ENCODE peak calls at places on chromosomes 12 and 14, in ten cellular contexts. One of them, this sample, is unnamed.

GRCh38 chr12:5305425-5305824 is 126.5 kb upstream of the NTF3 start:
- DNase-seq in effector memory CD4-positive, alpha-beta T cell: no peak
- DNase-seq in DMS53: no peak
- DNase-seq in ELR: no peak
- DNase-seq in left cardiac atrium: no peak
- DNase-seq in fibroblast of lung: no peak
- DNase-seq in left ventricle myocardium inferior: no peak
- DNase-seq in Peyer's patch: peak
- DNase-seq in pons: no peak
- DNase-seq in GM12891: no peak
- DNase-seq in this sample: no peak

GRCh38 chr12:2450553-2450952 is 344.2 kb upstream of the FKBP4 start:
- DNase-seq in DMS53: no peak
- DNase-seq in fibroblast of lung: no peak
- DNase-seq in left cardiac atrium: no peak
- DNase-seq in GM12891: no peak
- DNase-seq in effector memory CD4-positive, alpha-beta T cell: no peak
- DNase-seq in ELR: no peak
- DNase-seq in left ventricle myocardium inferior: no peak
- DNase-seq in pons: no peak
- DNase-seq in Peyer's patch: no peak
- DNase-seq in this sample: no peak

GRCh38 chr12:3405821-3406220 is 85.2 kb upstream of the PRMT8 start:
- DNase-seq in Peyer's patch: no peak
- DNase-seq in effector memory CD4-positive, alpha-beta T cell: no peak
- DNase-seq in fibroblast of lung: no peak
- DNase-seq in ELR: no peak
- DNase-seq in GM12891: no peak
- DNase-seq in left cardiac atrium: no peak
- DNase-seq in left ventricle myocardium inferior: no peak
- DNase-seq in DMS53: peak
- DNase-seq in pons: no peak
- DNase-seq in this sample: no peak

GRCh38 chr12:52608161-52608560 is 6.9 kb upstream of the KRT72 start:
- DNase-seq in GM12891: no peak
- DNase-seq in left ventricle myocardium inferior: no peak
- DNase-seq in fibroblast of lung: no peak
- DNase-seq in effector memory CD4-positive, alpha-beta T cell: no peak
- DNase-seq in left cardiac atrium: no peak
- DNase-seq in Peyer's patch: no peak
- DNase-seq in pons: no peak
- DNase-seq in DMS53: no peak
- DNase-seq in ELR: no peak
- DNase-seq in this sample: no peak

GRCh38 chr14:63203618-63204406 is 431 bp upstream of the RHOJ start:
- DNase-seq in GM12891: no peak
- DNase-seq in DMS53: peak
- DNase-seq in Peyer's patch: peak
- DNase-seq in fibroblast of lung: peak
- DNase-seq in ELR: peak
- DNase-seq in effector memory CD4-positive, alpha-beta T cell: no peak
- DNase-seq in pons: peak
- DNase-seq in left ventricle myocardium inferior: peak
- DNase-seq in left cardiac atrium: peak
- DNase-seq in this sample: peak

GRCh38 chr12:27176765-27177164 is 67.3 kb upstream of the STK38L start:
- DNase-seq in ELR: peak
- DNase-seq in GM12891: no peak
- DNase-seq in Peyer's patch: no peak
- DNase-seq in DMS53: peak
- DNase-seq in left cardiac atrium: no peak
- DNase-seq in left ventricle myocardium inferior: no peak
- DNase-seq in pons: no peak
- DNase-seq in effector memory CD4-positive, alpha-beta T cell: no peak
- DNase-seq in fibroblast of lung: peak
- DNase-seq in this sample: no peak

GRCh38 chr12:111457577-111457976 is 51.9 kb downstream of the SH2B3 start:
- DNase-seq in Peyer's patch: no peak
- DNase-seq in GM12891: no peak
- DNase-seq in left cardiac atrium: no peak
- DNase-seq in left ventricle myocardium inferior: no peak
- DNase-seq in pons: no peak
- DNase-seq in ELR: no peak
- DNase-seq in effector memory CD4-positive, alpha-beta T cell: no peak
- DNase-seq in DMS53: no peak
- DNase-seq in fibroblast of lung: no peak
- DNase-seq in this sample: no peak

GRCh38 chr14:28949503-28949902 is 182.9 kb downstream of the FOXG1 start:
- DNase-seq in ELR: no peak
- DNase-seq in fibroblast of lung: no peak
- DNase-seq in left ventricle myocardium inferior: no peak
- DNase-seq in pons: no peak
- DNase-seq in left cardiac atrium: no peak
- DNase-seq in DMS53: no peak
- DNase-seq in GM12891: no peak
- DNase-seq in Peyer's patch: no peak
- DNase-seq in effector memory CD4-positive, alpha-beta T cell: no peak
- DNase-seq in this sample: no peak

GRCh38 chr14:92380131-92380530 is 57.2 kb downstream of the SLC24A4 start:
- DNase-seq in GM12891: no peak
- DNase-seq in fibroblast of lung: no peak
- DNase-seq in ELR: no peak
- DNase-seq in Peyer's patch: no peak
- DNase-seq in left ventricle myocardium inferior: no peak
- DNase-seq in left cardiac atrium: no peak
- DNase-seq in pons: no peak
- DNase-seq in DMS53: no peak
- DNase-seq in effector memory CD4-positive, alpha-beta T cell: no peak
- DNase-seq in this sample: no peak

GRCh38 chr14:69882086-69882864 is 3.1 kb downstream of the SMOC1 start:
- DNase-seq in Peyer's patch: no peak
- DNase-seq in effector memory CD4-positive, alpha-beta T cell: no peak
- DNase-seq in left cardiac atrium: no peak
- DNase-seq in GM12891: no peak
- DNase-seq in ELR: no peak
- DNase-seq in fibroblast of lung: no peak
- DNase-seq in left ventricle myocardium inferior: no peak
- DNase-seq in pons: no peak
- DNase-seq in DMS53: no peak
- DNase-seq in this sample: no peak

GRCh38 chr12:12954361-12954760 is 2.4 kb upstream of the GPRC5D start:
- DNase-seq in ELR: no peak
- DNase-seq in Peyer's patch: no peak
- DNase-seq in left cardiac atrium: no peak
- DNase-seq in DMS53: no peak
- DNase-seq in left ventricle myocardium inferior: no peak
- DNase-seq in pons: no peak
- DNase-seq in GM12891: no peak
- DNase-seq in effector memory CD4-positive, alpha-beta T cell: no peak
- DNase-seq in fibroblast of lung: peak
- DNase-seq in this sample: no peak

GRCh38 chr14:79356040-79356439 is 855.3 kb downstream of the DIO2 start:
- DNase-seq in ELR: no peak
- DNase-seq in left cardiac atrium: no peak
- DNase-seq in effector memory CD4-positive, alpha-beta T cell: no peak
- DNase-seq in DMS53: peak
- DNase-seq in pons: no peak
- DNase-seq in fibroblast of lung: peak
- DNase-seq in Peyer's patch: no peak
- DNase-seq in GM12891: no peak
- DNase-seq in left ventricle myocardium inferior: no peak
- DNase-seq in this sample: no peak

GRCh38 chr14:103391048-103391447 is 5.8 kb downstream of the MARK3 start:
- DNase-seq in ELR: peak
- DNase-seq in effector memory CD4-positive, alpha-beta T cell: no peak
- DNase-seq in pons: peak
- DNase-seq in Peyer's patch: peak
- DNase-seq in left cardiac atrium: no peak
- DNase-seq in GM12891: no peak
- DNase-seq in left ventricle myocardium inferior: no peak
- DNase-seq in fibroblast of lung: peak
- DNase-seq in DMS53: peak
- DNase-seq in this sample: peak

GRCh38 chr12:119448737-119449136 is 114.2 kb downstream of the CCDC60 start:
- DNase-seq in fibroblast of lung: peak
- DNase-seq in Peyer's patch: no peak
- DNase-seq in left cardiac atrium: no peak
- DNase-seq in effector memory CD4-positive, alpha-beta T cell: no peak
- DNase-seq in GM12891: no peak
- DNase-seq in pons: no peak
- DNase-seq in left ventricle myocardium inferior: no peak
- DNase-seq in ELR: no peak
- DNase-seq in DMS53: peak
- DNase-seq in this sample: peak

GRCh38 chr12:109927622-109928021 is 27.5 kb downstream of the TCHP start:
- DNase-seq in Peyer's patch: peak
- DNase-seq in ELR: peak
- DNase-seq in DMS53: peak
- DNase-seq in left ventricle myocardium inferior: no peak
- DNase-seq in pons: no peak
- DNase-seq in GM12891: peak
- DNase-seq in effector memory CD4-positive, alpha-beta T cell: no peak
- DNase-seq in left cardiac atrium: no peak
- DNase-seq in fibroblast of lung: peak
- DNase-seq in this sample: no peak

GRCh38 chr14:38357557-38357956 is 101.7 kb upstream of the CLEC14A start:
- DNase-seq in DMS53: no peak
- DNase-seq in left cardiac atrium: no peak
- DNase-seq in GM12891: no peak
- DNase-seq in left ventricle myocardium inferior: no peak
- DNase-seq in fibroblast of lung: peak
- DNase-seq in Peyer's patch: no peak
- DNase-seq in ELR: peak
- DNase-seq in effector memory CD4-positive, alpha-beta T cell: no peak
- DNase-seq in pons: peak
- DNase-seq in this sample: no peak

GRCh38 chr12:124767075-124767821 is 96.4 kb downstream of the SCARB1 start:
- DNase-seq in pons: peak
- DNase-seq in left ventricle myocardium inferior: peak
- DNase-seq in left cardiac atrium: peak
- DNase-seq in ELR: peak
- DNase-seq in effector memory CD4-positive, alpha-beta T cell: peak
- DNase-seq in fibroblast of lung: peak
- DNase-seq in DMS53: peak
- DNase-seq in GM12891: peak
- DNase-seq in Peyer's patch: peak
- DNase-seq in this sample: peak

GRCh38 chr14:94005324-94005723 is 8.2 kb downstream of the CCDC197 start:
- DNase-seq in left ventricle myocardium inferior: no peak
- DNase-seq in fibroblast of lung: no peak
- DNase-seq in pons: no peak
- DNase-seq in ELR: peak
- DNase-seq in Peyer's patch: no peak
- DNase-seq in left cardiac atrium: no peak
- DNase-seq in DMS53: peak
- DNase-seq in effector memory CD4-positive, alpha-beta T cell: no peak
- DNase-seq in GM12891: no peak
- DNase-seq in this sample: no peak

GRCh38 chr12:41061189-41061588 is 126.9 kb upstream of the PDZRN4 start:
- DNase-seq in Peyer's patch: no peak
- DNase-seq in pons: peak
- DNase-seq in left cardiac atrium: no peak
- DNase-seq in GM12891: no peak
- DNase-seq in fibroblast of lung: no peak
- DNase-seq in ELR: no peak
- DNase-seq in DMS53: peak
- DNase-seq in left ventricle myocardium inferior: no peak
- DNase-seq in effector memory CD4-positive, alpha-beta T cell: no peak
- DNase-seq in this sample: no peak

GRCh38 chr14:56334458-56334857 is 216.2 kb downstream of the PELI2 start:
- DNase-seq in fibroblast of lung: peak
- DNase-seq in pons: no peak
- DNase-seq in left cardiac atrium: no peak
- DNase-seq in Peyer's patch: no peak
- DNase-seq in effector memory CD4-positive, alpha-beta T cell: no peak
- DNase-seq in ELR: peak
- DNase-seq in left ventricle myocardium inferior: no peak
- DNase-seq in GM12891: no peak
- DNase-seq in DMS53: peak
- DNase-seq in this sample: no peak

GRCh38 chr12:119631930-119632678 is 35.8 kb upstream of the PRKAB1 start:
- DNase-seq in Peyer's patch: no peak
- DNase-seq in left ventricle myocardium inferior: no peak
- DNase-seq in ELR: peak
- DNase-seq in DMS53: no peak
- DNase-seq in fibroblast of lung: peak
- DNase-seq in left cardiac atrium: no peak
- DNase-seq in pons: no peak
- DNase-seq in effector memory CD4-positive, alpha-beta T cell: no peak
- DNase-seq in GM12891: no peak
- DNase-seq in this sample: no peak

GRCh38 chr14:36514278-36515104 is 5.5 kb downstream of the NKX2-1 start:
- DNase-seq in left ventricle myocardium inferior: no peak
- DNase-seq in fibroblast of lung: peak
- DNase-seq in left cardiac atrium: no peak
- DNase-seq in ELR: no peak
- DNase-seq in pons: no peak
- DNase-seq in DMS53: peak
- DNase-seq in Peyer's patch: no peak
- DNase-seq in effector memory CD4-positive, alpha-beta T cell: no peak
- DNase-seq in GM12891: no peak
- DNase-seq in this sample: peak

GRCh38 chr14:71852201-71852600 is 80.0 kb upstream of the RGS6 start:
- DNase-seq in left ventricle myocardium inferior: no peak
- DNase-seq in DMS53: no peak
- DNase-seq in Peyer's patch: no peak
- DNase-seq in GM12891: no peak
- DNase-seq in fibroblast of lung: no peak
- DNase-seq in pons: no peak
- DNase-seq in ELR: no peak
- DNase-seq in effector memory CD4-positive, alpha-beta T cell: no peak
- DNase-seq in left cardiac atrium: no peak
- DNase-seq in this sample: no peak

GRCh38 chr14:66401447-66402095 is 84.6 kb upstream of the CCDC196 start:
- DNase-seq in effector memory CD4-positive, alpha-beta T cell: no peak
- DNase-seq in ELR: peak
- DNase-seq in GM12891: no peak
- DNase-seq in DMS53: peak
- DNase-seq in pons: peak
- DNase-seq in left cardiac atrium: no peak
- DNase-seq in left ventricle myocardium inferior: no peak
- DNase-seq in Peyer's patch: no peak
- DNase-seq in fibroblast of lung: peak
- DNase-seq in this sample: peak

GRCh38 chr14:99117671-99118045 is 154.3 kb downstream of the BCL11B start:
- DNase-seq in Peyer's patch: no peak
- DNase-seq in left ventricle myocardium inferior: no peak
- DNase-seq in effector memory CD4-positive, alpha-beta T cell: no peak
- DNase-seq in GM12891: no peak
- DNase-seq in DMS53: no peak
- DNase-seq in ELR: no peak
- DNase-seq in fibroblast of lung: no peak
- DNase-seq in left cardiac atrium: no peak
- DNase-seq in pons: no peak
- DNase-seq in this sample: no peak

GRCh38 chr14:88941414-88941813 is 117.0 kb downstream of the TTC8 start:
- DNase-seq in left cardiac atrium: no peak
- DNase-seq in ELR: no peak
- DNase-seq in fibroblast of lung: no peak
- DNase-seq in Peyer's patch: no peak
- DNase-seq in effector memory CD4-positive, alpha-beta T cell: no peak
- DNase-seq in pons: no peak
- DNase-seq in left ventricle myocardium inferior: no peak
- DNase-seq in GM12891: no peak
- DNase-seq in DMS53: peak
- DNase-seq in this sample: no peak

GRCh38 chr12:13368431-13368830 is 171.9 kb downstream of the EMP1 start:
- DNase-seq in left cardiac atrium: no peak
- DNase-seq in ELR: no peak
- DNase-seq in effector memory CD4-positive, alpha-beta T cell: no peak
- DNase-seq in GM12891: no peak
- DNase-seq in fibroblast of lung: no peak
- DNase-seq in DMS53: no peak
- DNase-seq in pons: no peak
- DNase-seq in left ventricle myocardium inferior: no peak
- DNase-seq in Peyer's patch: no peak
- DNase-seq in this sample: peak

GRCh38 chr12:49133014-49133413 is 1.8 kb upstream of the TUBA1B start:
- DNase-seq in DMS53: no peak
- DNase-seq in GM12891: no peak
- DNase-seq in effector memory CD4-positive, alpha-beta T cell: no peak
- DNase-seq in ELR: peak
- DNase-seq in Peyer's patch: no peak
- DNase-seq in left cardiac atrium: no peak
- DNase-seq in pons: peak
- DNase-seq in fibroblast of lung: no peak
- DNase-seq in left ventricle myocardium inferior: no peak
- DNase-seq in this sample: peak

This sample was measured in NCI-H1092 treated with DMSO at 0.1 percent for 48 hours.